ENCODE peak calls at places on chromosomes 16 and 17, in six cellular contexts. D is NCI-H187, P is mucosa of gallbladder, K is NCI-H345, I is right atrium auricular region, T is GM13977. R is an unnamed sample.

GRCh38 chr16:79810449-79811189 is 210.1 kb upstream of the MAF start:
- DNase-seq in D (no peak), P (no peak), K (no peak), I (no peak), T (no peak), R (no peak)

GRCh38 chr17:74240637-74241036 is 27.3 kb downstream of the TTYH2 start:
- DNase-seq in D (no peak), P (no peak), K (no peak), I (no peak), T (no peak), R (no peak)

GRCh38 chr17:73342549-73343167 is 30.9 kb upstream of the CDC42EP4 start:
- DNase-seq in D (no peak), P (no peak), K (no peak), I (no peak), T (no peak), R (no peak)

GRCh38 chr16:20073203-20074088 is at the start of gene GPR139:
- DNase-seq in D (no peak), P (no peak), K (peak), I (no peak), T (no peak), R (peak)

GRCh38 chr16:72819345-72819744 is 228.6 kb downstream of the ZFHX3 start:
- DNase-seq in D (no peak), P (no peak), K (no peak), I (no peak), T (no peak), R (no peak)

GRCh38 chr16:29148867-29149272 is 164.0 kb downstream of the LAT start:
- DNase-seq in D (no peak), P (peak), K (no peak), I (no peak), T (peak), R (no peak)

GRCh38 chr16:31862761-31863160 is 10.8 kb upstream of the ZNF267 start:
- DNase-seq in D (no peak), P (no peak), K (no peak), I (no peak), T (no peak), R (no peak)

GRCh38 chr16:27313422-27314160 is at the start of gene IL4R:
- DNase-seq in D (no peak), P (peak), K (no peak), I (peak), T (peak), R (no peak)

GRCh38 chr16:14077918-14078317 is 6.8 kb downstream of the MRTFB start:
- DNase-seq in D (no peak), P (no peak), K (no peak), I (no peak), T (no peak), R (no peak)

GRCh38 chr16:55501549-55502322 is 7.1 kb upstream of the LPCAT2 start:
- DNase-seq in D (no peak), P (no peak), K (no peak), I (no peak), T (peak), R (no peak)

GRCh38 chr17:81656118-81656743 is at the start of gene PDE6G:
- DNase-seq in D (no peak), P (no peak), K (no peak), I (no peak), T (no peak), R (no peak)

GRCh38 chr17:78883533-78884131 is 19.4 kb downstream of the CEP295NL start:
- DNase-seq in D (peak), P (peak), K (peak), I (peak), T (no peak), R (peak)

GRCh38 chr17:27506348-27507218 is 50.3 kb downstream of the KSR1 start:
- DNase-seq in D (no peak), P (no peak), K (peak), I (no peak), T (peak), R (no peak)

GRCh38 chr16:29151317-29151716 is 166.5 kb downstream of the LAT start:
- DNase-seq in D (no peak), P (no peak), K (no peak), I (no peak), T (no peak), R (no peak)

GRCh38 chr16:29765167-29766032 is 12.7 kb upstream of the ZG16 start:
- DNase-seq in D (peak), P (peak), K (peak), I (no peak), T (no peak), R (peak)

GRCh38 chr17:43543300-43543699 is 2.8 kb downstream of the ETV4 start:
- DNase-seq in D (no peak), P (no peak), K (no peak), I (no peak), T (no peak), R (no peak)

GRCh38 chr16:11190585-11191565 is 65.1 kb downstream of the SOCS1 start:
- DNase-seq in D (no peak), P (no peak), K (no peak), I (no peak), T (no peak), R (no peak)

GRCh38 chr17:78788451-78788850 is 6.4 kb upstream of the CYTH1 start:
- DNase-seq in D (no peak), P (no peak), K (no peak), I (no peak), T (no peak), R (no peak)

GRCh38 chr17:82006468-82007227 is 16.0 kb downstream of the CENPX start:
- DNase-seq in D (no peak), P (no peak), K (no peak), I (no peak), T (no peak), R (no peak)

GRCh38 chr17:51166987-51167931 is 1.0 kb downstream of the NME2 start:
- DNase-seq in D (no peak), P (peak), K (peak), I (peak), T (peak), R (peak)

GRCh38 chr17:77145635-77146632 is 5.2 kb downstream of the SEC14L1 start:
- DNase-seq in D (no peak), P (peak), K (no peak), I (peak), T (peak), R (no peak)

GRCh38 chr17:17840751-17841591 is 4.2 kb upstream of the SREBF1 start:
- DNase-seq in D (no peak), P (peak), K (peak), I (no peak), T (no peak), R (no peak)

GRCh38 chr16:68626557-68626956 is 18.6 kb upstream of the CDH3 start:
- DNase-seq in D (no peak), P (no peak), K (no peak), I (no peak), T (no peak), R (no peak)

GRCh38 chr16:10332775-10333174 is 53.1 kb upstream of the ATF7IP2 start:
- DNase-seq in D (no peak), P (no peak), K (no peak), I (no peak), T (no peak), R (no peak)

GRCh38 chr17:68378202-68379149 is 78.8 kb downstream of the WIPI1 start:
- DNase-seq in D (no peak), P (peak), K (peak), I (peak), T (no peak), R (peak)

GRCh38 chr17:2049333-2050245 is 5.3 kb upstream of the HIC1 start:
- DNase-seq in D (peak), P (peak), K (peak), I (peak), T (peak), R (peak)